ENCODE peak calls at places on chromosomes 11 and 22, in seven cellular contexts. Z is K562, A is WTC11, S is HCT116, J is GM12878, L is H1, X is HepG2. Q is an unnamed sample.

GRCh38 chr11:28343304-28344233 is 235.4 kb downstream of the METTL15 start:
- DNase-seq in Z (peak; percentile 80), A (no peak), S (peak; percentile 45), J (no peak), L (no peak), X (peak; percentile 15), Q (no peak)

GRCh38 chr11:73275381-73275750 is 3.2 kb downstream of the P2RY6 start:
- DNase-seq in Z (no peak), A (peak; percentile 2), S (no peak), J (no peak), L (no peak), X (no peak), Q (no peak)

GRCh38 chr11:13782395-13783080 is 114.1 kb downstream of the FAR1 start:
- DNase-seq in Z (peak; percentile 8), A (no peak), S (no peak), J (no peak), L (no peak), X (no peak), Q (no peak)

GRCh38 chr11:123408619-123409455 is 21.2 kb upstream of the GRAMD1B start:
- DNase-seq in Z (no peak), A (no peak), S (no peak), J (no peak), L (no peak), X (no peak), Q (no peak)

GRCh38 chr11:131977854-131978253 is 607.4 kb downstream of the NTM start:
- DNase-seq in Z (no peak), A (no peak), S (no peak), J (no peak), L (no peak), X (no peak), Q (no peak)

GRCh38 chr22:37032535-37033460 is 13.3 kb downstream of the MPST start:
- DNase-seq in Z (no peak), A (no peak), S (no peak), J (no peak), L (no peak), X (peak; percentile 100), Q (no peak)

GRCh38 chr11:14854057-14854456 is 38.0 kb downstream of the CYP2R1 start:
- DNase-seq in Z (no peak), A (no peak), S (no peak), J (no peak), L (no peak), X (no peak), Q (no peak)

GRCh38 chr22:36463783-36464184 is 17.7 kb downstream of the TXN2 start:
- DNase-seq in Z (no peak), A (no peak), S (no peak), J (no peak), L (no peak), X (no peak), Q (no peak)

GRCh38 chr22:48639896-48640732 is 1187.6 kb downstream of the BRD1 start:
- DNase-seq in Z (no peak), A (no peak), S (no peak), J (no peak), L (no peak), X (no peak), Q (no peak)

GRCh38 chr11:122714484-122714883 is 59.0 kb downstream of the UBASH3B start:
- DNase-seq in Z (no peak), A (no peak), S (no peak), J (no peak), L (no peak), X (no peak), Q (no peak)

GRCh38 chr11:12497431-12497830 is 120.1 kb downstream of the PARVA start:
- DNase-seq in Z (no peak), A (no peak), S (no peak), J (no peak), L (no peak), X (no peak), Q (no peak)

GRCh38 chr11:33996498-33997454 is 54.8 kb upstream of the CAPRIN1 start:
- DNase-seq in Z (peak; percentile 88), A (peak; percentile 80), S (peak; percentile 83), J (peak; percentile 49), L (peak; percentile 19), X (peak; percentile 62), Q (peak; percentile 76)

DNA sequence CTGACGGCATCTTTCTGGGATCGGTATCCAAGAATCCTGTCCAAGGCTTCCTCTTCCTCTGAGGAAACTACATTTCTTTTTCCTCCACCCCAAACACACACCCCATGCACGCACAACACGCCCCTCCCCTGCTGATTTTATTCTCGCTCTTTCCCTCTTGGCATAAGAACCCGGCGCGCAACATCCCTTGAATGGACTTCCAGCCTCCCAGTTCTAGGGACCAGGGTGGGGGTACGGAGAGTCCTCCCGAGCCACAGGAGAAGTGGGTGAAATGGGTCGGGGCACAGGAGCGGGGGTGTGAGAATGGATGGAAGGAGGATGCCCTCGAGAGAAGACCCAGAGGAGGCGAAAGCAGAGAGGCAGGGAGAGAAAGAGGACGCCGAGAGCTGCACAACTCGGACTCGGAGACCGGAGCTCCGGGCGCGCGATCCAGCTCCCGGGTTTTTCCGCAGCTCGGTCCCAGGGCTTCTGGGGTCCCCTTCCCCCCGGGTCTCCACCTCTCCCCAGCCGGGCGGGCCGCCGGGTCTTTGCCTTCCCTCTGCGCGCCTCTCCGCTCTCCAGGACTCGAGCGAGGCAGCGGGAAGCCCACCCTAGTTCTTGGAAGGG is 1.4 kb upstream of the LARGE1 start:
- DNase-seq in Z (no peak), A (peak; percentile 88), S (no peak), J (no peak), L (no peak), X (peak; percentile 29), Q (peak; percentile 46)
- TF ChIP-seq SP1 in Z (no peak), A (no peak), S (no peak), J (peak; percentile 88), L (peak; percentile 96), X (no peak), Q (no peak)

DNA sequence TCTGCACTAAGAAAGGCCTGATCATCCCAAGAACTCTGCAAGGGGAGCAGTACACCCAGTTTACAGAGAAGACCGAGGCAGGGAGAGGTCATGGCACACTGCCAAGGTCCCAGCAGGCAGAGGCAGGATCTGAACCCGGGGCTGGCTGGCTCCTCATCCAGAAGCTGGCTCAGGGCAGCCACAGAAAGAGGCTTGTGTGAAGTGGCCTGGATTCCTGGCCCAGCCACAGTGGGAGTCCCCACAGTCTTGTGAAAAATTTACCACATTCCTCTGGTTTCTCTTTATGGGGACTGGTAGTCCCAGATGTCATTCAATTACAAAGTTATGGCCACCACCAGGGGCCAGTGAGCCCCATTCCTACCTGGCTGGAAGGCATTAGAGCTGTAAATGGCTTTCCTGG is 440.5 kb downstream of the MIAT start:
- DNase-seq in Z (no peak), A (no peak), S (no peak), J (no peak), L (no peak), X (no peak), Q (no peak)
- TF ChIP-seq SP1 in Z (no peak), A (no peak), S (no peak), J (no peak), L (no peak), X (no peak), Q (no peak)

DNA sequence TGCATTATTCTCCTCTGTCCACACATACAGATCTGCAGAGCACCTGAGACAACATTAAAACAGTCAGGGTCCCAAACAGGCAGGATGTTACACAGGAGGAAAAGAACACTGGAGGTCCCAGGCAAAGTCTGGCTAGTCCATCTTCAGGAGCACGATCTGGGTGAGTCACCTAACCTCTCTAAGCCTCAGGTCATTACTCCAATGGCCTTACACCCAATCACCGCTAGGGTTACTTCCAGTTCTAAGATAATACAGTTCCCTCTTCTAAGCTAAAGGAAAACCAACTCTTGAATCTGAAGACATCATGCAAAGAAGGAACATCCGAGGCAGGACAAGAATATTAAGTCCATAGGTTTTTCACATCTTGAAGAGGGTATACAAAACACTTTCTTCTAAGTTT is 24.5 kb downstream of the ASCC2 start:
- DNase-seq in Z (peak; percentile 62), A (no peak), S (peak; percentile 7), J (no peak), L (no peak), X (no peak), Q (peak; percentile 37)
- TF ChIP-seq SP1 in Z (no peak), A (no peak), S (no peak), J (no peak), L (no peak), X (no peak), Q (no peak)

GRCh38 chr11:60288531-60288930 is 8.1 kb downstream of the MS4A4A start:
- DNase-seq in Z (no peak), A (no peak), S (no peak), J (no peak), L (no peak), X (no peak), Q (no peak)
- TF ChIP-seq SP1 in Z (no peak), A (no peak), S (no peak), J (no peak), L (no peak), X (no peak), Q (no peak)

DNA sequence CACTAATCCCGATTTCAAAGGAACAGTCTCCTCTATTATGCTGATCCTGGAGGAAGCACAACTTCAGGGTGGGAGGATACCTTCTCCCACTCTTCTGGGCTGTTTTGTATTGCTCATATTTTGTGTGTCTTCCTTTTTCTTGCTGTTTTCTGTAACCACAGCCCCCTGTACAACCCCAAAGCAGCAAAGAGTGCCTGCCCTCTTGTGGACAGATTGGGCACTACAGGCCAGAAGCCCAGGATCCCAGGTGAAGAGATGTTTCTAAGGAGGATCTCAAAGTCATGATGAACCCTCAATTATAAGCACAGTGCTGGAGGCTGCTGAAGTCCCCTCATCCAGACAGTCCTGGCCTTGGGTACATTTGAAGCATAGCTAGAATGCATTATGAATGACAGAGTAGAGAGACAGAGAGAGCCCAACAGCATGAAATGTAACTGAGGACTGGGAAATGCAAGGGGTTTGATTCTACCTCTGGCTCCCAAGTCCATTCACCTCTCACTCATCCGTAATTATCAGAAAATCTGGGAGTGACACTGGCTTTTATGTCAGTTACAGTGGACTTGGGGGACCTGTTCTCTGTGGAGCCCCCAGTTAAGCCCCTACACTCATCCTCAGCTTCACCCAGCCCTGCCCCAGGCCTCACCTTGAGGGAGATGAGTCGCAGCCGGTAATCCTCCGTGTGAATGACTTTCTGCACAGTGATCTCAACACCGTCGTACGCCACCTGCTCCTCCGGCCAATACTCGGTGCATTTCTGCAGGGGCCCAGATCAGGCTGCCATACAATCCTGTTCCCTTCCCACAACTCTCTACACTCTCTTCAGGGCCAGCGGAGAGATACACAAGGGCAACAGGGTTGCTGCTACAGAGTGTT is 6.2 kb upstream of the IGSF22 start:
- DNase-seq in Z (peak; percentile 67), A (peak; percentile 77), S (peak; percentile 19), J (peak; percentile 24), L (no peak), X (no peak), Q (peak; percentile 63)
- TF ChIP-seq SP1 in Z (no peak), A (no peak), S (no peak), J (no peak), L (no peak), X (no peak), Q (no peak)

DNA sequence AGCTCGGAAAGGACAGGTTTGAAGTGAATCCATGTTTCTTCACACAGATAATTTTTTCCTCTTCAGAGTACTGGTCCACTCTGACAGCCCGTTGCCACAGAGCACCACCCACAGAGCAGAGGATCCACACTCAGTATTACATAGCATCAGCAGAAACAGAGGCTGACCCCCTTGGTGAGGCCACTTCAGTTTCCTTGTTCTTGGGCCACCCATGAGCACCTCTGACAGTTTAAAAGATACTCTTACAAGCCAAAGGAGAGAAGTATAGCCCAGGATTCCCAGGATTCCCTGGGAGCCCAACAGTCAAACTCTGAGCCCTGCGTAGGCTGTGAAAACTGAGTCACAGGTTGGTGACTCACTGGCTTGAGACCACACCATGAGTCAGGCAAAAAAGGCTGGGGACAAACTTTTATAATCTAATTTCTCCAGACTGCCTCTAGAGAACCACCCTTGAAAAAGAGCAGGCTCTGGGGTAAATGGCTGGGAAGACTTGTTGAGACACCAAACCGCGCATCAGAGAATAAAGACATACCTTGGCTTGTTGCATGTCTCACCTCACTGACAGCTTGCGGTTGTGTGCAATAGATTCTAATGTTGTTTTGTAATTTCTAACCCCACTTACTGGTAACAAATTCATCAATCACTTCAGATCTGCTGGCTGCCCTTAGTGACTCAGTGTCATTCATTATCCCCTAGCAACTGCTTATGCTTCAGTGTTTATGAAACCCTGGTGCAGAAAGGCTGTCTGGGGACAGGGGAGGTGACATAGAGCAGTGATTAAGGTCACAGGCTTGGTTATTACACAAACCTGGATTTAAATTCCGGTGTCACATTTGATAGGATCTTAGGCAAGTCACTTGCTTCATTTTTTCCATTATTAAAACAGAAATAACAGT is 56.9 kb upstream of the PRSS23 start:
- DNase-seq in Z (peak; percentile 89), A (no peak), S (peak; percentile 95), J (no peak), L (no peak), X (peak; percentile 57), Q (peak; percentile 25)
- TF ChIP-seq SP1 in Z (peak; percentile 24), A (no peak), S (peak; percentile 88), J (no peak), L (no peak), X (no peak), Q (no peak)

Q was measured in HEK293T.